ENCODE peak calls at places on chromosomes 1 and 21, in four cellular contexts. One of them, this sample, is unnamed.
A peak's percentile ranks its signal among the peaks of the same experiment; 100 is the strongest.

GRCh38 chr1:1299686-1300351 is 7.9 kb downstream of the ACAP3 start:
- DNase-seq in adrenal gland: no peak
- DNase-seq in psoas muscle: no peak
- DNase-seq in uterus: no peak
- DNase-seq in this sample: no peak

GRCh38 chr21:33865176-33865575 is 50.4 kb downstream of the ATP5PO start:
- DNase-seq in adrenal gland: no peak
- DNase-seq in psoas muscle: no peak
- DNase-seq in uterus: no peak
- DNase-seq in this sample: no peak

GRCh38 chr1:59705849-59706599 is 108.7 kb upstream of the HOOK1 start:
- DNase-seq in adrenal gland: no peak
- DNase-seq in psoas muscle: no peak
- DNase-seq in uterus: peak; percentile 68
- DNase-seq in this sample: no peak

GRCh38 chr1:178057131-178057765 is 36.7 kb upstream of the RASAL2 start:
- DNase-seq in adrenal gland: no peak
- DNase-seq in psoas muscle: no peak
- DNase-seq in uterus: no peak
- DNase-seq in this sample: no peak

GRCh38 chr1:206658264-206658980 is 23.1 kb downstream of the DYRK3 start:
- DNase-seq in adrenal gland: no peak
- DNase-seq in psoas muscle: peak; percentile 82
- DNase-seq in uterus: no peak
- DNase-seq in this sample: no peak

GRCh38 chr1:156485984-156486383 is 14.6 kb downstream of the MEF2D start:
- DNase-seq in adrenal gland: no peak
- DNase-seq in psoas muscle: peak; percentile 41
- DNase-seq in uterus: no peak
- DNase-seq in this sample: no peak

GRCh38 chr1:37449936-37450335 is 24.4 kb upstream of the ZC3H12A start:
- DNase-seq in adrenal gland: no peak
- DNase-seq in psoas muscle: no peak
- DNase-seq in uterus: no peak
- DNase-seq in this sample: no peak

GRCh38 chr1:182795563-182796228 is 6.1 kb downstream of the NPL start:
- DNase-seq in adrenal gland: no peak
- DNase-seq in psoas muscle: no peak
- DNase-seq in uterus: no peak
- DNase-seq in this sample: no peak

GRCh38 chr1:180631197-180631765 is 541 bp upstream of the XPR1 start:
- DNase-seq in adrenal gland: no peak
- DNase-seq in psoas muscle: no peak
- DNase-seq in uterus: no peak
- DNase-seq in this sample: no peak

GRCh38 chr1:202505356-202505755 is 156.9 kb downstream of the PPP1R12B start:
- DNase-seq in adrenal gland: no peak
- DNase-seq in psoas muscle: no peak
- DNase-seq in uterus: peak; percentile 38
- DNase-seq in this sample: no peak

GRCh38 chr1:215957692-215958091 is 390.6 kb downstream of the KCTD3 start:
- DNase-seq in adrenal gland: no peak
- DNase-seq in psoas muscle: no peak
- DNase-seq in uterus: no peak
- DNase-seq in this sample: no peak

GRCh38 chr21:36385909-36386642 is 884 bp downstream of the CHAF1B start:
- DNase-seq in adrenal gland: no peak
- DNase-seq in psoas muscle: no peak
- DNase-seq in uterus: peak; percentile 19
- DNase-seq in this sample: no peak

GRCh38 chr1:147849097-147849873 is 53.3 kb upstream of the GJA8 start:
- DNase-seq in adrenal gland: no peak
- DNase-seq in psoas muscle: no peak
- DNase-seq in uterus: no peak
- DNase-seq in this sample: no peak

GRCh38 chr1:165896277-165896676 is 68.9 kb downstream of the UCK2 start:
- DNase-seq in adrenal gland: no peak
- DNase-seq in psoas muscle: peak; percentile 74
- DNase-seq in uterus: no peak
- DNase-seq in this sample: no peak

GRCh38 chr1:1564278-1564677 is 10.4 kb downstream of the SSU72 start:
- DNase-seq in adrenal gland: no peak
- DNase-seq in psoas muscle: no peak
- DNase-seq in uterus: no peak
- DNase-seq in this sample: no peak

GRCh38 chr21:34031835-34032370 is 41.5 kb upstream of the MRPS6 start:
- DNase-seq in adrenal gland: peak; percentile 40
- DNase-seq in psoas muscle: no peak
- DNase-seq in uterus: no peak
- DNase-seq in this sample: no peak

GRCh38 chr1:40625076-40625475 is 40.4 kb downstream of the RIMS3 start:
- DNase-seq in adrenal gland: peak; percentile 67
- DNase-seq in psoas muscle: no peak
- DNase-seq in uterus: no peak
- DNase-seq in this sample: no peak

GRCh38 chr1:220908757-220909156 is 29.5 kb downstream of the HLX start:
- DNase-seq in adrenal gland: no peak
- DNase-seq in psoas muscle: no peak
- DNase-seq in uterus: no peak
- DNase-seq in this sample: no peak

GRCh38 chr1:10795305-10796021 is 983 bp downstream of the CASZ1 start:
- DNase-seq in adrenal gland: peak; percentile 26
- DNase-seq in psoas muscle: peak; percentile 72
- DNase-seq in uterus: no peak
- DNase-seq in this sample: no peak

GRCh38 chr1:240149488-240150094 is 57.9 kb downstream of the FMN2 start:
- DNase-seq in adrenal gland: no peak
- DNase-seq in psoas muscle: no peak
- DNase-seq in uterus: no peak
- DNase-seq in this sample: no peak

GRCh38 chr21:31909772-31910470 is 37.1 kb downstream of the HUNK start:
- DNase-seq in adrenal gland: no peak
- DNase-seq in psoas muscle: no peak
- DNase-seq in uterus: no peak
- DNase-seq in this sample: no peak

GRCh38 chr1:151510020-151510405 is 1.2 kb upstream of the CGN start:
- DNase-seq in adrenal gland: no peak
- DNase-seq in psoas muscle: no peak
- DNase-seq in uterus: no peak
- DNase-seq in this sample: no peak
- H3K4me3 ChIP-seq in adrenal gland: no peak overlapping the region
- H3K4me3 ChIP-seq in psoas muscle: no peak overlapping the region
- H3K4me3 ChIP-seq in uterus: no peak overlapping the region
- H3K4me3 ChIP-seq in this sample: no peak overlapping the region

GRCh38 chr1:32223683-32224082 is 1.5 kb downstream of the EIF3I start:
- DNase-seq in adrenal gland: no peak
- DNase-seq in psoas muscle: no peak
- DNase-seq in uterus: no peak
- DNase-seq in this sample: no peak
- TF ChIP-seq CTCF in adrenal gland: no peak
- TF ChIP-seq CTCF in psoas muscle: no peak
- TF ChIP-seq CTCF in uterus: no peak
- TF ChIP-seq CTCF in this sample: no peak

GRCh38 chr1:230114245-230114651 is 47.2 kb downstream of the GALNT2 start:
- DNase-seq in adrenal gland: peak; percentile 69
- DNase-seq in psoas muscle: no peak
- DNase-seq in uterus: no peak
- DNase-seq in this sample: no peak
- H3K4me1 ChIP-seq in adrenal gland: peaks cover 36% of the 10 kb centered on the region
- H3K4me1 ChIP-seq in psoas muscle: peaks cover 52% of the 10 kb centered on the region
- H3K4me1 ChIP-seq in uterus: no peaks in the 10 kb centered on the region
- H3K4me1 ChIP-seq in this sample: no peaks in the 10 kb centered on the region

GRCh38 chr1:161226320-161226711 is 456 bp downstream of the TOMM40L start:
- DNase-seq in adrenal gland: peak; percentile 15
- DNase-seq in psoas muscle: peak; percentile 54
- DNase-seq in uterus: no peak
- DNase-seq in this sample: no peak

GRCh38 chr1:161227196-161227871 is 1.5 kb downstream of the TOMM40L start:
- DNase-seq in adrenal gland: peak; percentile 82
- DNase-seq in psoas muscle: peak; percentile 92
- DNase-seq in uterus: peak; percentile 74
- DNase-seq in this sample: no peak

GRCh38 chr1:161229896-161230295 is 4.0 kb downstream of the TOMM40L start:
- DNase-seq in adrenal gland: no peak
- DNase-seq in psoas muscle: no peak
- DNase-seq in uterus: no peak
- DNase-seq in this sample: no peak

GRCh38 chr1:161226759-161227158 is 899 bp downstream of the TOMM40L start:
- DNase-seq in adrenal gland: no peak
- DNase-seq in psoas muscle: no peak
- DNase-seq in uterus: no peak
- DNase-seq in this sample: no peak

GRCh38 chr1:161228032-161228431 is 2.2 kb downstream of the TOMM40L start:
- DNase-seq in adrenal gland: no peak
- DNase-seq in psoas muscle: no peak
- DNase-seq in uterus: no peak
- DNase-seq in this sample: no peak
- H3K4me3 ChIP-seq in adrenal gland: no peak overlapping the region
- H3K4me3 ChIP-seq in psoas muscle: no peak overlapping the region
- H3K4me3 ChIP-seq in uterus: no peak overlapping the region
- H3K4me3 ChIP-seq in this sample: no peak overlapping the region